ENCODE peak calls at places on chromosome 1, in six cellular contexts. T is cardiac muscle cell; S is CD8-positive, alpha-beta T cell; K is body of pancreas; R is pancreas; Y is mammary epithelial cell. H is an unnamed sample. For H3K4me1 and H3K9me3, the result is how much of the 10 kb centered on the place peaks cover.

GRCh38 chr1:229207916-229208315 is 63.0 kb upstream of the RAB4A start:
- DNase-seq in T (no peak), R (no peak), K (no peak), Y (no peak), S (no peak), H (no peak)

GRCh38 chr1:209707308-209707707 is 2.7 kb downstream of the HSD11B1 start:
- DNase-seq in K (no peak), S (no peak), Y (peak), T (no peak), R (no peak), H (no peak)

GRCh38 chr1:156160744-156161181 is 7.4 kb downstream of the SEMA4A start:
- DNase-seq in T (peak), K (peak), R (peak), Y (no peak), S (peak), H (no peak)

GRCh38 chr1:9887070-9887469 is 23.0 kb downstream of the CTNNBIP1 start:
- DNase-seq in S (no peak), Y (no peak), K (no peak), T (no peak), R (no peak), H (no peak)

GRCh38 chr1:56229183-56229582 is 350.2 kb downstream of the PLPP3 start:
- DNase-seq in Y (no peak), R (no peak), S (no peak), T (no peak), K (no peak), H (no peak)

GRCh38 chr1:67687649-67688048 is 2.6 kb downstream of the GADD45A start:
- DNase-seq in R (no peak), T (peak), S (no peak), K (no peak), Y (peak), H (no peak)

GRCh38 chr1:45351508-45351907 is 11.3 kb upstream of the MUTYH start:
- DNase-seq in Y (no peak), S (no peak), T (no peak), R (no peak), K (no peak), H (no peak)

GRCh38 chr1:17365271-17365670 is 6.7 kb upstream of the PADI6 start:
- DNase-seq in K (no peak), S (no peak), T (no peak), Y (peak), R (no peak), H (no peak)

GRCh38 chr1:225554216-225554812 is 98.6 kb downstream of the ENAH start:
- DNase-seq in Y (no peak), R (no peak), K (no peak), T (peak), S (no peak), H (peak)

GRCh38 chr1:117788014-117788413 is 141.4 kb downstream of the GDAP2 start:
- DNase-seq in Y (no peak), T (no peak), K (no peak), R (no peak), S (no peak), H (no peak)

GRCh38 chr1:221868894-221869293 is 127.0 kb upstream of the DUSP10 start:
- DNase-seq in K (no peak), S (no peak), Y (peak), R (no peak), T (peak), H (no peak)

GRCh38 chr1:40898434-40898900 is 36.3 kb upstream of the CITED4 start:
- DNase-seq in R (peak), K (peak), S (no peak), Y (peak), T (peak), H (no peak)

GRCh38 chr1:244810221-244810620 is 25.2 kb upstream of the COX20 start:
- DNase-seq in R (no peak), S (no peak), K (no peak), Y (no peak), T (no peak), H (no peak)

GRCh38 chr1:210598135-210598652 is 269.5 kb downstream of the HHAT start:
- DNase-seq in S (no peak), K (no peak), Y (peak), R (no peak), T (peak), H (no peak)

GRCh38 chr1:213457097-213457680 is 406.1 kb downstream of the RPS6KC1 start:
- DNase-seq in Y (no peak), T (no peak), R (no peak), K (no peak), S (no peak), H (no peak)

GRCh38 chr1:240282061-240282830 is 190.6 kb downstream of the FMN2 start:
- DNase-seq in Y (no peak), S (no peak), T (no peak), K (no peak), R (no peak), H (no peak)

GRCh38 chr1:226776975-226777374 is 37.9 kb upstream of the ITPKB start:
- DNase-seq in S (no peak), K (no peak), T (no peak), Y (no peak), R (no peak), H (no peak)

GRCh38 chr1:15322648-15323350 is 75.8 kb downstream of the FHAD1 start:
- DNase-seq in S (no peak), K (peak), Y (no peak), R (peak), T (no peak), H (no peak)

GRCh38 chr1:86712088-86712860 is 7.9 kb downstream of the SH3GLB1 start:
- DNase-seq in K (no peak), S (no peak), R (no peak), T (no peak), Y (no peak), H (no peak)

GRCh38 chr1:154713001-154713400 is 105.0 kb upstream of the ADAR start:
- DNase-seq in T (no peak), Y (no peak), S (no peak), K (no peak), R (no peak), H (no peak)

GRCh38 chr1:30371888-30372791 is 351.2 kb downstream of the MATN1 start:
- DNase-seq in Y (no peak), T (no peak), K (no peak), R (no peak), S (no peak), H (no peak)

GRCh38 chr1:207248544-207249206 is 72.8 kb upstream of the CD55 start:
- DNase-seq in Y (peak), T (peak), S (no peak), R (no peak), K (no peak), H (no peak)

DNA sequence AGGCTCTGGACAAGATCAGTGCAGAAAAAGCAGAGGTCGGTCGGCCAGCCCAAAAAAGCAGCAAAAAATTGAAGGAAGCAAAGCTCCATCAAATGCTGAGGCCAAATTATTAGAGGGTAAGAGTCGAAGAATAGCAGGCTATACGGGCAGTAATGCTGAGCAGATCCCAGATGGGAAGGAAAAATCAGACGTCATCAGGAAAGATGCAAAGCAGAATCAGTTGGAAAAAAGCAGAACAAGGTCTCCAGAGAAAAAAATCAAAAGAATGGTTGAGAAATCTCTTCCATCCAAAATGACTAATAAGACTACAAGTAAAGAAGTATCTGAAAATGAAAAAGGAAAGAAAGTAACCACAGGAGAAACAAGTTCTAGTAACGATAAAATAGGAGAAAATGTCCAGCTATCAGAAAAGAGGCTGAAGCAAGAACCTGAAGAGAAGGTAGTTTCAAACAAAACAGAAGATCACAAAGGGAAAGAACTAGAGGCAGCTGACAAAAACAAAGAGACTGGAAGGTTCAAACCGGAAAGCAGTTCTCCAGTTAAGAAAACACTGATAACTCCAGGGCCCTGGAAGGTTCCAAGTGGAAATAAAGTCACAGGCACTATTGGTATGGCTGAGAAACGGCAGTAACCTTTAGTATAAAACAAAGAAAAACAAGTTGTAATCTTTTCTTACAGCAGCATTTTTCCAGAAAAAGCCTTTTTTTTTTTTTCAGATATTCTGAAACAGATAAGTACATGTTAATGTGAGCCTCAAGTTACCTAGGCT is 75.7 kb downstream of the PHTF1 start:
- DNase-seq in T (peak), Y (no peak), S (no peak), R (no peak), K (no peak), H (no peak)
- H3K4me3 ChIP-seq in T (no peak), Y (no peak), S (no peak), R (no peak), K (no peak), H (no peak)

GRCh38 chr1:185532853-185533252 is 201.3 kb upstream of the HMCN1 start:
- DNase-seq in R (no peak), Y (no peak), K (no peak), S (no peak), T (no peak), H (no peak)
- H3K4me1 ChIP-seq in R (under half), Y (under half), K (under half), S (under half), T (under half), H (under half)

DNA sequence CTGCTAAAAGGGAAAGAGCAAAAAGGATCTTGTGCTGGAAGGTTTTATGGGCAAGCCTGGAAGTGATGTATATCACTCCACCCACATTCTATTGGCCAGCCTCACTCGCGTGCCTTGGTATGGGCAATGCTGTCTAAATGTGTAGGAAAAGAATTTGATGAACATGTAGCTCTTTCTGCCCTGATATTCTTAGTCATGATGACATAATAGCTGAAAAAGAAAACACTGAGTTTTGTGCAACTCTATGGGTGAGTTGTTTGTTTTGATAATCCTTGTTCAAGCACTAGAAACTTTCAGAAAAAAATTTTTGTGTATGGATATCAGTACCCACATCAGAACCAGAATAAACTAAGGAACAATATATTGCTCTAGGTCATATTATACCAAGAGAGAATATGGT is 231.5 kb upstream of the ST6GALNAC5 start:
- DNase-seq in Y (no peak), S (no peak), R (no peak), T (no peak), K (no peak), H (no peak)
- H3K9me3 ChIP-seq in Y (under half), S (under half), R (under half), T (under half), K (under half), H (under half)

GRCh38 chr1:167922611-167923074 is 8.7 kb upstream of the ADCY10 start:
- DNase-seq in S (no peak), R (no peak), Y (peak), T (no peak), K (no peak), H (no peak)
- H3K4me3 ChIP-seq in S (no peak), R (no peak), Y (no peak), T (no peak), K (no peak), H (no peak)